ENCODE peak calls at places on chromosomes 4 and X, in four cellular contexts. L is tibial nerve, Y is Panc1, Z is lung. N is an unnamed sample.

GRCh38 chr4:85708468-85708867 is 233.5 kb downstream of the ARHGAP24 start:
- DNase-seq in L (no peak), Y (no peak), Z (no peak), N (no peak)

GRCh38 chrX:10090319-10090718 is 66.5 kb upstream of the CLCN4 start:
- DNase-seq in L (no peak), Y (no peak), Z (no peak), N (no peak)

GRCh38 chrX:12899506-12899905 is 6.9 kb upstream of the TLR8 start:
- DNase-seq in L (no peak), Y (no peak), Z (no peak), N (no peak)

GRCh38 chr4:152970102-152970820 is 34.1 kb downstream of the FHDC1 start:
- DNase-seq in L (no peak), Y (no peak), Z (no peak), N (no peak)

GRCh38 chr4:123587983-123588494 is 191.4 kb downstream of the SPRY1 start:
- DNase-seq in L (no peak), Y (peak; percentile 77), Z (no peak), N (no peak)

GRCh38 chrX:36898301-36898700 is 109.9 kb upstream of the FAM47C start:
- DNase-seq in L (no peak), Y (no peak), Z (no peak), N (no peak)

GRCh38 chr4:161160718-161161117 is 1003.1 kb downstream of the FSTL5 start:
- DNase-seq in L (no peak), Y (no peak), Z (no peak), N (no peak)

GRCh38 chrX:77742788-77743476 is 43.1 kb downstream of the ATRX start:
- DNase-seq in L (no peak), Y (no peak), Z (no peak), N (peak; percentile 63)

GRCh38 chr4:139789096-139789495 is 123.5 kb downstream of the MGST2 start:
- DNase-seq in L (no peak), Y (no peak), Z (no peak), N (no peak)

GRCh38 chr4:87462102-87462501 is 39.7 kb downstream of the NUDT9 start:
- DNase-seq in L (no peak), Y (no peak), Z (no peak), N (no peak)

GRCh38 chr4:6926681-6927478 is 17.3 kb downstream of the TBC1D14 start:
- DNase-seq in L (no peak), Y (no peak), Z (peak; percentile 70), N (no peak)

GRCh38 chr4:6924361-6924779 is 14.7 kb downstream of the TBC1D14 start:
- DNase-seq in L (no peak), Y (no peak), Z (no peak), N (no peak)

GRCh38 chr4:6923507-6923906 is 13.9 kb downstream of the TBC1D14 start:
- DNase-seq in L (no peak), Y (no peak), Z (no peak), N (no peak)

GRCh38 chr4:6926081-6926480 is 16.5 kb downstream of the TBC1D14 start:
- DNase-seq in L (no peak), Y (no peak), Z (no peak), N (no peak)

GRCh38 chr4:6925357-6925836 is 15.8 kb downstream of the TBC1D14 start:
- DNase-seq in L (no peak), Y (no peak), Z (no peak), N (peak; percentile 75)
- H3K4me3 ChIP-seq in L (no peak overlapping the region), Y (no peak overlapping the region), Z (no peak overlapping the region), N (no peak overlapping the region)

DNA sequence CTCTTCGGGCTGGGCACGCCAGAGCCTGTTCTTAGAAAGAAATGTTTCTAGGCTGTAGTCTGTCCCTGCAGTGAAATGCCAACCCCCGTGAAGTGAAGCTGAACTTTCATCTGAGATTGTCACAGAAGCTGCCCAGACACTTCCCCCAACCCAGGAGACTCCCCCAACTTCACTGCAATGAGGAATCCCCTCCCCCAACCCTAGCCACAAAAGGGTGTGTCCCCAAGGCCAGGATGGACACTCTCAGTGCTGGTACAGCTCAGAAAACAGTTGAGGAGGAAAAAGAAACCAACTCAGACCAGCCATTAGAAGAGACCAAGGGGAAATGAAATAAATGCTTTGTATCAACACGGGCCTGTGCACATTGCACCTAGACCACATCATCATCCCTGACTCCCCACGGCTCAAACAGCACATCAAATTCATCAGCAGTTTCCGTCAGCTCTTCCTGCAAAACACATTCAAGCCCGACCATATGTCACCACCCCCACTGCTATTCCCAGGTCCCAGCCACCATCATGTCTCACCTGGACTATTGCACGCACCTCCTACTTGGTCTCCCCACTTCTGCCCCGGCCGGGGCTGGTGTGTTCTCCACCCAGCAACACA is 8.3 kb upstream of the MAN2B2 start:
- DNase-seq in L (no peak), Y (no peak), Z (no peak), N (no peak)
- H3K27me3 ChIP-seq in L (peaks cover 38% of the 10 kb centered on the region), Y (no peaks in the 10 kb centered on the region), Z (peaks cover 3% of the 10 kb centered on the region), N (peaks cover 6% of the 10 kb centered on the region)

GRCh38 chr4:143335979-143336827 is 473 bp upstream of the GAB1 start:
- DNase-seq in L (peak; percentile 75), Y (no peak), Z (peak; percentile 86), N (peak; percentile 88)
- H3K4me3 ChIP-seq in L (peak overlapping the region; percentile 94), Y (peak overlapping the region; percentile 58), Z (peak overlapping the region; percentile 99), N (peak overlapping the region; percentile 85)

GRCh38 chr4:174211611-174212044 is 71.8 kb downstream of the FBXO8 start:
- DNase-seq in L (no peak), Y (no peak), Z (no peak), N (no peak)

GRCh38 chr4:174212061-174212460 is 71.4 kb downstream of the FBXO8 start:
- DNase-seq in L (no peak), Y (no peak), Z (no peak), N (no peak)

GRCh38 chr4:174209296-174209695 is 74.2 kb downstream of the FBXO8 start:
- DNase-seq in L (no peak), Y (no peak), Z (no peak), N (no peak)

GRCh38 chr4:174210354-174210753 is 73.1 kb downstream of the FBXO8 start:
- DNase-seq in L (no peak), Y (no peak), Z (no peak), N (no peak)

DNA sequence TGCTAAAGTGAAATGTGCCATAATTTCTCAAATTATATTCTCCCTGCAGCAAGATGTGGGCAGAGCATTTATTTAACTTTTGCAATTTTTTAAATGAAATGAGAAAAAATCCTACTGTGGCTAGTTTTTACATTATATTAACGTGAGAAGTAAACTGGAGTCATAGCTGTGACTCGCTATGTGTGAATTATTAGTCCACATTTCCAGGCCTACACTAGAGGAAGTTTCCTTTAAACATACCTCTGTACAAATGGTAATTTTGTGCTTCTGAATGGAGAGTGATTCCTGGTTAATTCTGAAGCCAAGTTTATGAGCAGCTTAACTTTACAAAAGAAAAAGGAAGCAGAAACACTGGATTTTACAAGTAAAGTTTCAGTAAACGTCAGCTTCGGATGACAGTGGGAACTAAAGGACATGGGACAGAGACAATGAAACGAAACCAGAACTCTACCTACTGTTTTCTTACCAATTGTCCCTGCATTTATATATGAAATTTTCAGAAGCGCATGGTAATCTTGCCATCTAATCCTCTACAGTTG is 72.4 kb downstream of the FBXO8 start:
- DNase-seq in L (no peak), Y (no peak), Z (no peak), N (no peak)
- H3K27me3 ChIP-seq in L (peaks cover 83% of the 10 kb centered on the region), Y (no peaks in the 10 kb centered on the region), Z (peaks cover 4% of the 10 kb centered on the region), N (peaks cover under 1% of the 10 kb centered on the region)

DNA sequence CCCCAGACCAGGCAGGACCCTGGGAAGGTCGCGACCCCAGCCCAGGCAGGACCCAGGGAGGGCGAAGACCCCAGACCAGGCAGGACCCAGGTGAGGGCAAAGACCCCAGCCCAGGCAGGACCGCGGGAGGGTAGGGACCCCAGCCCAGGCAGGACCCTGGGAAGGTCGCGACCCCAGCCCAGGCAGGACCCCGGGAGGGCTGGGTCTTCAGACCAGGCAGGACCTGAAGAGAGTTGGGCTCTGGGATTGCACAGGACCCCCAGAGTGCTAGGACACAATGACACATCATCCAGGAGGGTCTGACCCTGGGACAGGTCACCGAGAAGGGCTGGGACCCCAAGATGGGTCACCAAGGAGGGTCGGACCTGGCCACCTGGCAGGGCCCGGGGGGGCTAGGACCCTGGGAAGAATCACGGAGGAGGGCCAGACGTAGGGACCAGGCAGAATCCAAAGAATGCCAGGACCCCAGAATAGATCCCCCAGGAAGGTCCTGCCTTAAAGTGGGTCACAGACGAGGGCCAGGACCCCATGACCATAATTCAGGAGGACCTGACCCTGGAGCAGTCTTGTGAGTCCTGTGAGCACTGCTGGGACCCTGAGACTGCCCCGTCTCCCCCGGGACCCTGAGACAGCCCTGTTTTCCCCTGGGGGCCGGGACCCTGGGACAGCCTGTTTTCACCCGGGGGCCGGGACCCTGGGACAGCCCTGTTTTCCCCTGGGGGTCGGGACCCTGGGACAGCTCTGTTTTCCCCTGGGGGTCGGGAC is 1.4 kb downstream of the PCGF3 start:
- DNase-seq in L (no peak), Y (no peak), Z (no peak), N (no peak)
- H3K4me3 ChIP-seq in L (peak overlapping the region; percentile 86), Y (peak overlapping the region; percentile 81), Z (peak overlapping the region; percentile 29), N (peak overlapping the region; percentile 74)

GRCh38 chrX:67100031-67100884 is 443.6 kb upstream of the AR start:
- DNase-seq in L (no peak), Y (no peak), Z (no peak), N (no peak)
- H3K27me3 ChIP-seq in L (no peaks in the 10 kb centered on the region), Y (no peaks in the 10 kb centered on the region), Z (no peaks in the 10 kb centered on the region), N (no peaks in the 10 kb centered on the region)

GRCh38 chr4:154424810-154425484 is 66.7 kb downstream of the DCHS2 start:
- DNase-seq in L (no peak), Y (no peak), Z (no peak), N (no peak)

GRCh38 chr4:154422152-154422551 is 69.4 kb downstream of the DCHS2 start:
- DNase-seq in L (no peak), Y (no peak), Z (no peak), N (no peak)

GRCh38 chr4:154421618-154422017 is 70.0 kb downstream of the DCHS2 start:
- DNase-seq in L (no peak), Y (no peak), Z (no peak), N (no peak)

GRCh38 chr4:154427149-154427548 is 64.5 kb downstream of the DCHS2 start:
- DNase-seq in L (no peak), Y (no peak), Z (no peak), N (no peak)

GRCh38 chr4:154425514-154425913 is 66.1 kb downstream of the DCHS2 start:
- DNase-seq in L (no peak), Y (no peak), Z (no peak), N (no peak)
- H3K4me3 ChIP-seq in L (no peak overlapping the region), Y (no peak overlapping the region), Z (no peak overlapping the region), N (no peak overlapping the region)

GRCh38 chrX:96979766-96980165 is 96.1 kb downstream of the RPA4 start:
- DNase-seq in L (no peak), Y (no peak), Z (no peak), N (no peak)

GRCh38 chrX:96985046-96985445 is 101.3 kb downstream of the RPA4 start:
- DNase-seq in L (no peak), Y (no peak), Z (no peak), N (no peak)

GRCh38 chrX:96987228-96987627 is 103.5 kb downstream of the RPA4 start:
- DNase-seq in L (no peak), Y (no peak), Z (no peak), N (no peak)

GRCh38 chrX:96982159-96982558 is 98.5 kb downstream of the RPA4 start:
- DNase-seq in L (no peak), Y (no peak), Z (no peak), N (no peak)

DNA sequence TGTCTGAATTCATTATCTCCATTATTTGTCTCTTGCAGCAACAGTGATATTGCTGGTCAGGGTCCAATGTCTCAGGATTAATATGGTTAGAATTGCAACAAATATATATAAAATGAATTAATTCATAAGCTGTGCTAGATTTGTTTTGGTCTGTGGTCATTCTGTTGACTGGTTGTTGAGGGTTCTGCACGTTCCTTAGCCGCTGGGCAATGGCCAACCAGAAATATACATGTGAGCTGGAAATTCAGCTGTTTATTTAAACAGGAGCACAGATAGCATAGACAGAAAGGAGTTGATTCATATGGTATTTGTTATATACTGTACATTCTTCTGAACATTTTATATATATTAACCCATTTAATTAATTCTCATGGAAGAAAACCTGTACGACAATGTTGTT is 100.8 kb downstream of the RPA4 start:
- DNase-seq in L (no peak), Y (no peak), Z (no peak), N (no peak)
- H3K27me3 ChIP-seq in L (peaks cover 16% of the 10 kb centered on the region), Y (no peaks in the 10 kb centered on the region), Z (no peaks in the 10 kb centered on the region), N (no peaks in the 10 kb centered on the region)

N was measured in right atrium auricular region.